ENCODE peak calls at places on chromosomes 12 and 14, in ten cellular contexts. P, J, Q, G, H, N, B, Y, K and W are unnamed samples.

GRCh38 chr14:38065101-38065762 is 142.5 kb upstream of the SSTR1 start:
- DNase-seq in B (no peak), H (no peak), J (no peak), Q (no peak), P (no peak), K (no peak), G (peak; percentile 58), N (no peak), Y (no peak), W (peak; percentile 51)

GRCh38 chr12:115481141-115481540 is 796.4 kb downstream of the MED13L start:
- DNase-seq in Y (no peak), P (no peak), H (no peak), K (no peak), N (no peak), G (no peak), Q (no peak), B (no peak), J (no peak), W (no peak)

GRCh38 chr12:110619534-110619953 is 5.6 kb downstream of the TCTN1 start:
- DNase-seq in J (no peak), K (peak; percentile 38), Q (no peak), N (no peak), G (no peak), Y (no peak), H (no peak), P (no peak), B (no peak), W (no peak)

GRCh38 chr12:14410177-14410576 is 44.7 kb downstream of the ATF7IP start:
- DNase-seq in P (no peak), H (no peak), Q (no peak), N (no peak), K (no peak), Y (no peak), G (no peak), J (no peak), B (no peak), W (no peak)

GRCh38 chr12:12010277-12011031 is 60.3 kb upstream of the BCL2L14 start:
- DNase-seq in H (no peak), G (peak; percentile 49), K (peak; percentile 8), J (peak; percentile 42), B (no peak), Q (no peak), N (peak; percentile 59), Y (peak; percentile 75), P (peak; percentile 41), W (no peak)

GRCh38 chr14:94009767-94010166 is 12.7 kb downstream of the CCDC197 start:
- DNase-seq in G (no peak), B (no peak), Y (peak; percentile 50), H (no peak), P (no peak), K (peak; percentile 18), N (no peak), Q (no peak), J (no peak), W (no peak)

GRCh38 chr14:89920041-89920440 is 34.5 kb downstream of the EFCAB11 start:
- DNase-seq in B (no peak), N (no peak), H (no peak), J (no peak), Y (no peak), P (no peak), G (no peak), Q (no peak), K (no peak), W (no peak)

GRCh38 chr12:32107376-32108267 is 975 bp downstream of the BICD1 start:
- DNase-seq in P (no peak), H (peak; percentile 45), Y (peak; percentile 60), Q (no peak), B (peak; percentile 49), J (no peak), G (no peak), K (peak; percentile 62), N (no peak), W (no peak)

GRCh38 chr12:120115692-120116442 is 686 bp downstream of the RAB35 start:
- DNase-seq in N (peak; percentile 49), G (no peak), K (no peak), Q (peak; percentile 43), P (no peak), Y (no peak), J (peak; percentile 32), H (peak; percentile 73), B (peak; percentile 64), W (no peak)